ENCODE peak calls at places on chromosomes 2 and 18, in ten cellular contexts. Y, P, V, O, I, B, M, D, K and F are unnamed samples.

GRCh38 chr2:69964353-69964831 is 3.0 kb upstream of the ASPRV1 start:
- DNase-seq in Y (no peak), P (no peak), V (no peak), O (no peak), I (no peak), B (no peak), M (no peak), D (no peak), K (no peak), F (peak; percentile 22)

GRCh38 chr18:48418000-48418399 is 8.8 kb upstream of the ZBTB7C start:
- DNase-seq in Y (no peak), P (no peak), V (no peak), O (no peak), I (no peak), B (no peak), M (no peak), D (no peak), K (no peak), F (no peak)

GRCh38 chr2:235740821-235741220 is 247.0 kb downstream of the AGAP1 start:
- DNase-seq in Y (no peak), P (no peak), V (no peak), O (peak; percentile 17), I (no peak), B (no peak), M (no peak), D (no peak), K (no peak), F (peak; percentile 69)

GRCh38 chr18:12783524-12783923 is 80.7 kb downstream of the PSMG2 start:
- DNase-seq in Y (no peak), P (no peak), V (no peak), O (no peak), I (no peak), B (no peak), M (no peak), D (no peak), K (no peak), F (no peak)

GRCh38 chr2:111636905-111637304 is 247.1 kb downstream of the ANAPC1 start:
- DNase-seq in Y (no peak), P (no peak), V (no peak), O (no peak), I (no peak), B (no peak), M (no peak), D (no peak), K (no peak), F (no peak)

GRCh38 chr2:133844214-133844892 is 276.1 kb upstream of the NCKAP5 start:
- DNase-seq in Y (peak; percentile 50), P (peak; percentile 34), V (peak; percentile 80), O (peak; percentile 85), I (peak; percentile 56), B (peak; percentile 44), M (peak; percentile 64), D (peak; percentile 49), K (peak; percentile 4), F (peak; percentile 77)

GRCh38 chr2:27376866-27377617 is 3.5 kb downstream of the ZNF513 start:
- DNase-seq in Y (no peak), P (no peak), V (no peak), O (no peak), I (no peak), B (no peak), M (no peak), D (no peak), K (no peak), F (no peak)

GRCh38 chr2:234678721-234679120 is 181.8 kb upstream of the ARL4C start:
- DNase-seq in Y (no peak), P (no peak), V (no peak), O (no peak), I (no peak), B (no peak), M (no peak), D (no peak), K (no peak), F (no peak)

GRCh38 chr2:215178121-215178520 is 39.7 kb upstream of the ABCA12 start:
- DNase-seq in Y (no peak), P (no peak), V (no peak), O (no peak), I (no peak), B (no peak), M (no peak), D (no peak), K (no peak), F (no peak)

GRCh38 chr2:160646684-160647444 is 153.3 kb upstream of the RBMS1 start:
- DNase-seq in Y (no peak), P (no peak), V (no peak), O (no peak), I (no peak), B (no peak), M (no peak), D (no peak), K (no peak), F (peak; percentile 54)

GRCh38 chr2:8472545-8473361 is 209.1 kb upstream of the ID2 start:
- DNase-seq in Y (no peak), P (no peak), V (no peak), O (no peak), I (peak; percentile 79), B (no peak), M (no peak), D (no peak), K (no peak), F (no peak)